ENCODE peak calls at places on chromosomes 7 and 10, in ten cellular contexts. G is gastrocnemius medialis; Z is activated T-cell treated with anti-CD3 and anti-CD28 coated beads, Interleukin-2, amount 50 U/mL, for 48 hours; P is foreskin keratinocyte; O is midbrain; L is T-helper 2 cell; D is stimulated activated CD4-positive, alpha-beta T cell treated with anti-CD3 and anti-CD28 coated beads, Interleukin-15, amount 100 ng/mL, for 1 hour; Y is NB4; C is NCI-H1930; N is adipocyte. U is an unnamed sample.

GRCh38 chr7:23332881-23333612 is 33.9 kb downstream of the MALSU1 start:
- DNase-seq in G (no peak), Z (no peak), P (no peak), O (no peak), L (no peak), D (no peak), Y (no peak), C (no peak), N (peak), U (peak)

GRCh38 chr10:7913122-7913872 is 95.0 kb downstream of the TAF3 start:
- DNase-seq in G (no peak), Z (no peak), P (no peak), O (no peak), L (no peak), D (no peak), Y (no peak), C (no peak), N (no peak), U (no peak)

GRCh38 chr10:80272793-80273522 is 16.5 kb downstream of the MAT1A start:
- DNase-seq in G (no peak), Z (no peak), P (no peak), O (no peak), L (no peak), D (no peak), Y (peak), C (no peak), N (no peak), U (no peak)

GRCh38 chr10:88493676-88494483 is 89.2 kb downstream of the RNLS start:
- DNase-seq in G (no peak), Z (no peak), P (no peak), O (no peak), L (no peak), D (no peak), Y (no peak), C (no peak), N (peak), U (no peak)

GRCh38 chr10:103669944-103670343 is 176.4 kb downstream of the NEURL1 start:
- DNase-seq in G (no peak), Z (no peak), P (no peak), O (no peak), L (no peak), D (no peak), Y (no peak), C (no peak), N (no peak), U (no peak)

GRCh38 chr7:92417913-92418312 is 29.4 kb upstream of the GATAD1 start:
- DNase-seq in G (no peak), Z (no peak), P (no peak), O (peak), L (no peak), D (no peak), Y (peak), C (no peak), N (no peak), U (no peak)

GRCh38 chr10:103580422-103580821 is 86.9 kb downstream of the NEURL1 start:
- DNase-seq in G (peak), Z (no peak), P (no peak), O (no peak), L (no peak), D (no peak), Y (no peak), C (no peak), N (no peak), U (no peak)

GRCh38 chr7:67843001-67843400 is 846.4 kb downstream of the TYW1 start:
- DNase-seq in G (no peak), Z (no peak), P (no peak), O (no peak), L (no peak), D (no peak), Y (no peak), C (no peak), N (no peak), U (no peak)

GRCh38 chr7:47464266-47464665 is 117.6 kb downstream of the TNS3 start:
- DNase-seq in G (no peak), Z (no peak), P (no peak), O (no peak), L (no peak), D (no peak), Y (no peak), C (no peak), N (no peak), U (no peak)

GRCh38 chr10:11616021-11616420 is 4.6 kb upstream of the USP6NL start:
- DNase-seq in G (no peak), Z (no peak), P (no peak), O (no peak), L (no peak), D (no peak), Y (no peak), C (no peak), N (peak), U (no peak)

GRCh38 chr7:725223-726005 is 1.1 kb upstream of the DNAAF5 start:
- DNase-seq in G (no peak), Z (no peak), P (peak), O (no peak), L (no peak), D (no peak), Y (peak), C (no peak), N (peak), U (no peak)

GRCh38 chr7:77538908-77539212 is 1.8 kb downstream of the PTPN12 start:
- DNase-seq in G (no peak), Z (no peak), P (no peak), O (no peak), L (no peak), D (no peak), Y (no peak), C (no peak), N (peak), U (no peak)

GRCh38 chr7:68785036-68785435 is 813.2 kb upstream of the AUTS2 start:
- DNase-seq in G (no peak), Z (no peak), P (no peak), O (no peak), L (no peak), D (no peak), Y (no peak), C (no peak), N (no peak), U (no peak)

GRCh38 chr10:132468651-132469050 is 68.9 kb upstream of the INPP5A start:
- DNase-seq in G (peak), Z (no peak), P (no peak), O (no peak), L (no peak), D (no peak), Y (no peak), C (no peak), N (no peak), U (peak)

GRCh38 chr10:33665512-33665911 is 331.0 kb upstream of the NRP1 start:
- DNase-seq in G (no peak), Z (no peak), P (peak), O (no peak), L (no peak), D (no peak), Y (no peak), C (no peak), N (no peak), U (no peak)

GRCh38 chr10:79346012-79346340 is 1.3 kb upstream of the PPIF start:
- DNase-seq in G (peak), Z (peak), P (no peak), O (no peak), L (no peak), D (no peak), Y (no peak), C (no peak), N (no peak), U (no peak)

GRCh38 chr7:71236488-71237179 is 104.7 kb downstream of the GALNT17 start:
- DNase-seq in G (no peak), Z (no peak), P (no peak), O (no peak), L (no peak), D (no peak), Y (no peak), C (no peak), N (no peak), U (no peak)

GRCh38 chr10:58982470-58983239 is 193.8 kb upstream of the PHYHIPL start:
- DNase-seq in G (no peak), Z (no peak), P (no peak), O (no peak), L (no peak), D (no peak), Y (no peak), C (no peak), N (peak), U (no peak)

GRCh38 chr7:130921391-130922180 is 187.6 kb upstream of the KLF14 start:
- DNase-seq in G (peak), Z (peak), P (no peak), O (peak), L (no peak), D (no peak), Y (no peak), C (no peak), N (peak), U (peak)

GRCh38 chr7:158357898-158358821 is 229.5 kb downstream of the PTPRN2 start:
- DNase-seq in G (no peak), Z (no peak), P (no peak), O (no peak), L (no peak), D (no peak), Y (no peak), C (no peak), N (no peak), U (no peak)

GRCh38 chr10:82089327-82089726 is 214.3 kb downstream of the NRG3 start:
- DNase-seq in G (no peak), Z (no peak), P (no peak), O (no peak), L (no peak), D (no peak), Y (no peak), C (no peak), N (no peak), U (no peak)

GRCh38 chr10:132880148-132880981 is 62.0 kb downstream of the CFAP46 start:
- DNase-seq in G (no peak), Z (no peak), P (no peak), O (no peak), L (no peak), D (no peak), Y (no peak), C (no peak), N (no peak), U (no peak)

GRCh38 chr7:24932815-24933214 is 47.2 kb downstream of the OSBPL3 start:
- DNase-seq in G (no peak), Z (no peak), P (no peak), O (no peak), L (no peak), D (no peak), Y (no peak), C (no peak), N (no peak), U (no peak)

GRCh38 chr10:69855346-69856163 is 53.8 kb downstream of the COL13A1 start:
- DNase-seq in G (no peak), Z (no peak), P (no peak), O (peak), L (no peak), D (no peak), Y (no peak), C (no peak), N (no peak), U (no peak)

GRCh38 chr7:141012696-141013344 is 1.9 kb downstream of the MRPS33 start:
- DNase-seq in G (no peak), Z (no peak), P (peak), O (no peak), L (no peak), D (no peak), Y (no peak), C (no peak), N (peak), U (no peak)

GRCh38 chr10:53808677-53809076 is 992.4 kb downstream of the PCDH15 start:
- DNase-seq in G (no peak), Z (no peak), P (peak), O (no peak), L (no peak), D (no peak), Y (no peak), C (no peak), N (no peak), U (no peak)

GRCh38 chr7:97118306-97118917 is 914 bp downstream of the SDHAF3 start:
- DNase-seq in G (no peak), Z (no peak), P (no peak), O (no peak), L (no peak), D (no peak), Y (peak), C (no peak), N (peak), U (no peak)

GRCh38 chr7:37916673-37917660 is at the start of gene SFRP4:
- DNase-seq in G (peak), Z (peak), P (peak), O (peak), L (no peak), D (no peak), Y (peak), C (peak), N (peak), U (peak)

GRCh38 chr7:137006293-137006692 is 137.8 kb downstream of the CHRM2 start:
- DNase-seq in G (no peak), Z (no peak), P (no peak), O (no peak), L (no peak), D (no peak), Y (no peak), C (no peak), N (peak), U (no peak)

GRCh38 chr7:44291066-44291732 is 34.2 kb downstream of the CAMK2B start:
- DNase-seq in G (peak), Z (peak), P (no peak), O (no peak), L (no peak), D (no peak), Y (no peak), C (no peak), N (no peak), U (peak)

GRCh38 chr10:30647089-30647488 is 17.5 kb upstream of the LYZL2 start:
- DNase-seq in G (no peak), Z (peak), P (no peak), O (no peak), L (no peak), D (no peak), Y (no peak), C (no peak), N (no peak), U (no peak)

GRCh38 chr7:30764030-30764991 is 6.9 kb upstream of the MINDY4 start:
- DNase-seq in G (peak), Z (no peak), P (no peak), O (no peak), L (no peak), D (no peak), Y (no peak), C (no peak), N (peak), U (no peak)

U was measured in left ventricle myocardium inferior.